ENCODE peak calls at places on chromosomes 13 and 19, in eight cellular contexts. One of them, this sample, is unnamed.

GRCh38 chr19:39195755-39196154 is 1.0 kb upstream of the NCCRP1 start:
- DNase-seq in HepG2: no peak
- DNase-seq in tibial artery: no peak
- DNase-seq in progenitor cell of endocrine pancreas: no peak
- DNase-seq in NB4: no peak
- DNase-seq in type B pancreatic cell: no peak
- DNase-seq in GM23338: no peak
- DNase-seq in fibroblast of mammary gland: no peak
- DNase-seq in this sample: no peak

GRCh38 chr13:67769063-67769986 is 539.2 kb upstream of the PCDH9 start:
- DNase-seq in HepG2: no peak
- DNase-seq in tibial artery: no peak
- DNase-seq in progenitor cell of endocrine pancreas: no peak
- DNase-seq in NB4: no peak
- DNase-seq in type B pancreatic cell: no peak
- DNase-seq in GM23338: no peak
- DNase-seq in fibroblast of mammary gland: no peak
- DNase-seq in this sample: no peak

GRCh38 chr19:35274323-35274722 is 5.6 kb downstream of the USF2 start:
- DNase-seq in HepG2: no peak
- DNase-seq in tibial artery: no peak
- DNase-seq in progenitor cell of endocrine pancreas: no peak
- DNase-seq in NB4: no peak
- DNase-seq in type B pancreatic cell: no peak
- DNase-seq in GM23338: no peak
- DNase-seq in fibroblast of mammary gland: no peak
- DNase-seq in this sample: no peak

GRCh38 chr13:96273196-96273595 is 183.3 kb downstream of the HS6ST3 start:
- DNase-seq in HepG2: no peak
- DNase-seq in tibial artery: no peak
- DNase-seq in progenitor cell of endocrine pancreas: no peak
- DNase-seq in NB4: no peak
- DNase-seq in type B pancreatic cell: no peak
- DNase-seq in GM23338: no peak
- DNase-seq in fibroblast of mammary gland: no peak
- DNase-seq in this sample: no peak

GRCh38 chr19:40775632-40776022 is 306 bp downstream of the MIA start:
- DNase-seq in HepG2: no peak
- DNase-seq in tibial artery: no peak
- DNase-seq in progenitor cell of endocrine pancreas: no peak
- DNase-seq in NB4: no peak
- DNase-seq in type B pancreatic cell: no peak
- DNase-seq in GM23338: no peak
- DNase-seq in fibroblast of mammary gland: no peak
- DNase-seq in this sample: no peak

GRCh38 chr13:19117913-19118739 is 63.5 kb downstream of the TUBA3C start:
- DNase-seq in HepG2: no peak
- DNase-seq in tibial artery: no peak
- DNase-seq in progenitor cell of endocrine pancreas: no peak
- DNase-seq in NB4: no peak
- DNase-seq in type B pancreatic cell: no peak
- DNase-seq in GM23338: no peak
- DNase-seq in fibroblast of mammary gland: no peak
- DNase-seq in this sample: no peak

GRCh38 chr13:113548171-113548641 is 36.3 kb upstream of the TFDP1 start:
- DNase-seq in HepG2: no peak
- DNase-seq in tibial artery: peak; percentile 60
- DNase-seq in progenitor cell of endocrine pancreas: no peak
- DNase-seq in NB4: no peak
- DNase-seq in type B pancreatic cell: no peak
- DNase-seq in GM23338: no peak
- DNase-seq in fibroblast of mammary gland: peak; percentile 66
- DNase-seq in this sample: peak; percentile 85

GRCh38 chr19:45475537-45476348 is 7.9 kb downstream of the FOSB start:
- DNase-seq in HepG2: no peak
- DNase-seq in tibial artery: no peak
- DNase-seq in progenitor cell of endocrine pancreas: no peak
- DNase-seq in NB4: no peak
- DNase-seq in type B pancreatic cell: no peak
- DNase-seq in GM23338: no peak
- DNase-seq in fibroblast of mammary gland: no peak
- DNase-seq in this sample: no peak

GRCh38 chr19:44303976-44304568 is 753 bp downstream of the ZNF235 start:
- DNase-seq in HepG2: no peak
- DNase-seq in tibial artery: no peak
- DNase-seq in progenitor cell of endocrine pancreas: no peak
- DNase-seq in NB4: peak; percentile 2
- DNase-seq in type B pancreatic cell: no peak
- DNase-seq in GM23338: peak; percentile 17
- DNase-seq in fibroblast of mammary gland: peak; percentile 47
- DNase-seq in this sample: no peak

GRCh38 chr13:75480691-75481175 is 1.2 kb downstream of the TBC1D4 start:
- DNase-seq in HepG2: peak; percentile 53
- DNase-seq in tibial artery: peak; percentile 68
- DNase-seq in progenitor cell of endocrine pancreas: peak; percentile 47
- DNase-seq in NB4: peak; percentile 54
- DNase-seq in type B pancreatic cell: peak; percentile 75
- DNase-seq in GM23338: peak; percentile 84
- DNase-seq in fibroblast of mammary gland: peak; percentile 63
- DNase-seq in this sample: no peak

DNA sequence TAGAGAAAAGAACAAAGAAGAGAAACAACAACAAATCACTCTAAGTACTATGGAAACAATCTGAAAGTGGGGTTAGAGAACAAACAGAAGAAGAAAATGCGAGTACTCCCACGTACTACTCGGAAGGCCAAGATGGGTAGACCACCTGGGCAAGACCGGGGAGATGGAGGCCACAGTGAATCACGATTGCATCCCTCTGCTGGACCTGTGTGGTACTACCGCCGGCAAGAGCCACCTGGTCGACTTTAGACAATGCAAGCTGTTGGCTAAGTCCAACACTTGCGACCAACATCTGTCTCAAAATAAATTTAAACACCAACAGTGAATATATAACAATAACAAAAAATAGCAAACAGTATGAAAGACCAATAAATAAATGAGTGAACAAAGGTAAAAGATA is 45.5 kb upstream of the ZNF91 start:
- DNase-seq in HepG2: no peak
- DNase-seq in tibial artery: no peak
- DNase-seq in progenitor cell of endocrine pancreas: no peak
- DNase-seq in NB4: peak; percentile 40
- DNase-seq in type B pancreatic cell: no peak
- DNase-seq in GM23338: peak; percentile 76
- DNase-seq in fibroblast of mammary gland: no peak
- DNase-seq in this sample: no peak
- TF ChIP-seq CTCF in HepG2: peak; percentile 20
- TF ChIP-seq CTCF in tibial artery: peak; percentile 6
- TF ChIP-seq CTCF in progenitor cell of endocrine pancreas: peak; percentile 51
- TF ChIP-seq CTCF in NB4: peak; percentile 58
- TF ChIP-seq CTCF in type B pancreatic cell: peak; percentile 63
- TF ChIP-seq CTCF in GM23338: peak; percentile 58
- TF ChIP-seq CTCF in fibroblast of mammary gland: peak; percentile 36
- TF ChIP-seq CTCF in this sample: no peak

GRCh38 chr13:52846567-52847321 is 1.7 kb downstream of the PCDH8 start:
- DNase-seq in HepG2: no peak
- DNase-seq in tibial artery: no peak
- DNase-seq in progenitor cell of endocrine pancreas: peak; percentile 90
- DNase-seq in NB4: no peak
- DNase-seq in type B pancreatic cell: peak; percentile 87
- DNase-seq in GM23338: peak; percentile 91
- DNase-seq in fibroblast of mammary gland: peak; percentile 28
- DNase-seq in this sample: no peak
- TF ChIP-seq CTCF in HepG2: no peak
- TF ChIP-seq CTCF in tibial artery: peak; percentile 14
- TF ChIP-seq CTCF in progenitor cell of endocrine pancreas: peak; percentile 72
- TF ChIP-seq CTCF in NB4: no peak
- TF ChIP-seq CTCF in type B pancreatic cell: peak; percentile 70
- TF ChIP-seq CTCF in GM23338: peak; percentile 48
- TF ChIP-seq CTCF in fibroblast of mammary gland: no peak
- TF ChIP-seq CTCF in this sample: peak; percentile 35

DNA sequence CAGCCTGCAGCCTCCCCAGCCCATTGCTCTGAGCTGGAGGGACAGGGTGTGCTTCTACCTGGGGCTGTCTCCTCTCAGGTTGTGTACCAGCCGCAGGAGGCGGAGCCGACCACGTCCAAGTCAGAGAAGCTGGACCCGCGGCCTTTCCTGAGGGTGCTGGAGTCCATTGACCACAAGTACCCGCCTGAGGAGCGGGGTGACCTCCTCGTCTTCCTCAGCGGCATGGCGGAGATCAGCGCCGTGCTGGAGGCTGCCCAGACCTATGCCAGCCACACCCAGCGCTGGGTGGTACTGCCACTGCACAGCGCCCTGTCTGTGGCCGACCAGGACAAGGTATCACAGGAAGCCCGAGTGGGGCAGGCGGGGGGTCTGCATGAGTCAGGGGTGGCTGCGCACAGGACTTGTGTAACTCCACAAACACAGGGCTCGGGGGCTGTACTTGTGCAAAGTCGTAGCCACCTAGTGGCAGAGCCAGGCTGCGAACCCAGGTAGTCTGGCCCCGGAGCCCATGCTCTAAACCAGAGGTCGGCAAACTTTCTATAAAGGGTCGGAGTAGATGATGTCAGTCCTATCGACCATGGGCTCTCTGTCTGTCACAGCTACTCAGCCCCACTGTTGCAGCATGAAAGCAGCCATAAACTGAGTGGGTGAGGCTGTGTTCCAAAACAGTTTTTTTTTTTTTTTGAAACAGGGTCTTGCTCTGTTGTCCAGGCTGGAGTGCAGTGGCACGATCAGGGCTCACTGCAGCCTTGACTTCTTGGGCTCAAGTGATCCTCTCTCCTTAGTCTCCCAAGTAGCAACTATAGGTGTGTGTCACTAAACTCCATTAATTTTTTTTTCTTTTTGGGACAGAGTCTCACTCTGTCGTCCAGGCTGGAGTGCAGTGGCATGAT is 8.9 kb downstream of the DHX34 start:
- DNase-seq in HepG2: peak; percentile 22
- DNase-seq in tibial artery: no peak
- DNase-seq in progenitor cell of endocrine pancreas: no peak
- DNase-seq in NB4: peak; percentile 78
- DNase-seq in type B pancreatic cell: no peak
- DNase-seq in GM23338: peak; percentile 79
- DNase-seq in fibroblast of mammary gland: peak; percentile 14
- DNase-seq in this sample: no peak
- TF ChIP-seq CTCF in HepG2: peak; percentile 44
- TF ChIP-seq CTCF in tibial artery: no peak
- TF ChIP-seq CTCF in progenitor cell of endocrine pancreas: peak; percentile 36
- TF ChIP-seq CTCF in NB4: peak; percentile 77
- TF ChIP-seq CTCF in type B pancreatic cell: peak; percentile 43
- TF ChIP-seq CTCF in GM23338: peak; percentile 49
- TF ChIP-seq CTCF in fibroblast of mammary gland: peak; percentile 16
- TF ChIP-seq CTCF in this sample: no peak

GRCh38 chr13:110274687-110275086 is 32.3 kb downstream of the COL4A1 start:
- DNase-seq in HepG2: no peak
- DNase-seq in tibial artery: no peak
- DNase-seq in progenitor cell of endocrine pancreas: no peak
- DNase-seq in NB4: peak; percentile 12
- DNase-seq in type B pancreatic cell: no peak
- DNase-seq in GM23338: peak; percentile 41
- DNase-seq in fibroblast of mammary gland: no peak
- DNase-seq in this sample: peak; percentile 48
- TF ChIP-seq CTCF in HepG2: no peak
- TF ChIP-seq CTCF in tibial artery: peak; percentile 29
- TF ChIP-seq CTCF in progenitor cell of endocrine pancreas: no peak
- TF ChIP-seq CTCF in NB4: peak; percentile 14
- TF ChIP-seq CTCF in type B pancreatic cell: peak; percentile 18
- TF ChIP-seq CTCF in GM23338: peak; percentile 43
- TF ChIP-seq CTCF in fibroblast of mammary gland: peak; percentile 23
- TF ChIP-seq CTCF in this sample: peak; percentile 48

GRCh38 chr19:29512748-29513147 is 13.0 kb upstream of the VSTM2B start:
- DNase-seq in HepG2: no peak
- DNase-seq in tibial artery: no peak
- DNase-seq in progenitor cell of endocrine pancreas: no peak
- DNase-seq in NB4: no peak
- DNase-seq in type B pancreatic cell: no peak
- DNase-seq in GM23338: no peak
- DNase-seq in fibroblast of mammary gland: no peak
- DNase-seq in this sample: no peak
- TF ChIP-seq CTCF in HepG2: no peak
- TF ChIP-seq CTCF in tibial artery: no peak
- TF ChIP-seq CTCF in progenitor cell of endocrine pancreas: no peak
- TF ChIP-seq CTCF in NB4: no peak
- TF ChIP-seq CTCF in type B pancreatic cell: no peak
- TF ChIP-seq CTCF in GM23338: no peak
- TF ChIP-seq CTCF in fibroblast of mammary gland: no peak
- TF ChIP-seq CTCF in this sample: no peak

GRCh38 chr19:2199215-2199614 is 35.5 kb downstream of the DOT1L start:
- DNase-seq in HepG2: no peak
- DNase-seq in tibial artery: no peak
- DNase-seq in progenitor cell of endocrine pancreas: no peak
- DNase-seq in NB4: peak; percentile 65
- DNase-seq in type B pancreatic cell: no peak
- DNase-seq in GM23338: peak; percentile 70
- DNase-seq in fibroblast of mammary gland: no peak
- DNase-seq in this sample: no peak
- TF ChIP-seq CTCF in HepG2: peak; percentile 11
- TF ChIP-seq CTCF in tibial artery: peak; percentile 28
- TF ChIP-seq CTCF in progenitor cell of endocrine pancreas: peak; percentile 47
- TF ChIP-seq CTCF in NB4: peak; percentile 28
- TF ChIP-seq CTCF in type B pancreatic cell: peak; percentile 63
- TF ChIP-seq CTCF in GM23338: peak; percentile 55
- TF ChIP-seq CTCF in fibroblast of mammary gland: no peak
- TF ChIP-seq CTCF in this sample: no peak

GRCh38 chr13:30792257-30793000 is 57.1 kb downstream of the ALOX5AP start:
- DNase-seq in HepG2: peak; percentile 61
- DNase-seq in tibial artery: peak; percentile 87
- DNase-seq in progenitor cell of endocrine pancreas: no peak
- DNase-seq in NB4: no peak
- DNase-seq in type B pancreatic cell: peak; percentile 76
- DNase-seq in GM23338: peak; percentile 20
- DNase-seq in fibroblast of mammary gland: peak; percentile 94
- DNase-seq in this sample: peak; percentile 94
- TF ChIP-seq CTCF in HepG2: peak; percentile 36
- TF ChIP-seq CTCF in tibial artery: peak; percentile 48
- TF ChIP-seq CTCF in progenitor cell of endocrine pancreas: peak; percentile 26
- TF ChIP-seq CTCF in NB4: no peak
- TF ChIP-seq CTCF in type B pancreatic cell: peak; percentile 53
- TF ChIP-seq CTCF in GM23338: no peak
- TF ChIP-seq CTCF in fibroblast of mammary gland: peak; percentile 57
- TF ChIP-seq CTCF in this sample: peak; percentile 62

This sample was measured in osteocyte.